ENCODE peak calls at places on chromosomes 11 and 22, in nine cellular contexts. F is transverse colon; S is A549; I is CD4-positive, alpha-beta memory T cell; B is lung; D is naive thymus-derived CD4-positive, alpha-beta T cell; J is heart left ventricle; N is foreskin keratinocyte; U is OCI-LY7. V is an unnamed sample. For H3K4me1, the result is how much of the 10 kb centered on the place peaks cover.

GRCh38 chr22:40533712-40534378 is 102.7 kb downstream of the MRTFA start:
- DNase-seq in B (no peak), S (peak), U (peak), D (peak), F (peak), I (peak), N (peak), J (no peak), V (peak)

GRCh38 chr11:63212742-63213141 is 30.7 kb downstream of the SLC22A25 start:
- DNase-seq in U (peak), S (peak), B (no peak), J (no peak), I (peak), F (no peak), N (no peak), D (peak), V (no peak)

GRCh38 chr11:118929496-118930151 is 3.9 kb upstream of the BCL9L start:
- DNase-seq in B (peak), J (peak), I (peak), D (peak), U (peak), S (peak), N (no peak), F (peak), V (peak)

GRCh38 chr11:122863704-122864326 is 18.7 kb upstream of the JHY start:
- DNase-seq in D (peak), S (peak), U (peak), J (no peak), B (no peak), N (no peak), I (peak), F (peak), V (no peak)

GRCh38 chr11:926341-926916 is 759 bp downstream of the AP2A2 start:
- DNase-seq in B (peak), I (no peak), U (no peak), J (peak), N (no peak), D (no peak), F (peak), S (peak), V (no peak)

GRCh38 chr11:78961938-78962701 is 387.5 kb upstream of the NARS2 start:
- DNase-seq in D (no peak), N (no peak), I (no peak), F (no peak), B (no peak), S (no peak), J (no peak), U (no peak), V (no peak)

GRCh38 chr11:3128356-3129180 is 36.5 kb downstream of the OSBPL5 start:
- DNase-seq in D (no peak), J (peak), S (no peak), U (no peak), F (no peak), I (no peak), N (no peak), B (no peak), V (no peak)

GRCh38 chr11:8287297-8288070 is 23.8 kb upstream of the LMO1 start:
- DNase-seq in N (no peak), U (no peak), I (no peak), J (no peak), S (no peak), B (no peak), F (no peak), D (no peak), V (no peak)

GRCh38 chr11:19493446-19493845 is 219.2 kb upstream of the NAV2 start:
- DNase-seq in F (no peak), U (peak), B (no peak), N (no peak), J (no peak), I (no peak), D (no peak), S (no peak), V (no peak)

GRCh38 chr11:65505434-65506315 is 6.8 kb downstream of the MALAT1 start:
- DNase-seq in U (peak), B (no peak), S (peak), D (no peak), I (peak), F (no peak), J (peak), N (no peak), V (no peak)

GRCh38 chr22:27766679-27767078 is 34.9 kb downstream of the MN1 start:
- DNase-seq in D (no peak), S (no peak), J (no peak), U (no peak), N (no peak), I (no peak), B (no peak), F (no peak), V (no peak)

GRCh38 chr11:87150936-87151335 is 113.2 kb downstream of the TMEM135 start:
- DNase-seq in S (no peak), I (no peak), D (no peak), N (no peak), B (no peak), U (no peak), F (no peak), J (no peak), V (no peak)

DNA sequence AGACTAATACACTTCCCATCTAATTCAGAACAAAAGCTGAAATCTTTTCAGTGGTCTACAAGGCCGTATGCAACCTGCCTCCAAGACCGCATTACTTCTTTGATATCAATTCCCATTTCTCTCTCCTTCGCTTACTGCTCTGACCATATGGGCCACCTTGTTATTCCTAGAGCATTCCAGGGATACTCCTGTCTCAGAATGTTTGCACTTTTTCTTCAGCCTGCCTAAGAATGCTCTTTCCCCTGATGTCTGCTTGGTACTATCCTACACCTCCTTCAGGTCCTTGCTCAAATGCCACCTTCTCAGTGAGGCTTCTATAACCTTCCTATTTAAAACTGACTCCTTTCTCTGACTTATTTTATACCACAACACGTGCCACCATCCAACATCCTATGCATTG is 71.2 kb downstream of the MAML2 start:
- DNase-seq in B (no peak), S (no peak), U (no peak), N (no peak), J (no peak), I (no peak), F (no peak), D (no peak), V (no peak)
- H3K4me1 ChIP-seq in B (under half), S (under half), U (under half), N (under half), J (under half), I (under half), F (under half), D (under half), V (under half)

GRCh38 chr22:38067028-38067415 is 9.8 kb downstream of the PICK1 start:
- DNase-seq in U (no peak), D (no peak), I (no peak), S (no peak), F (no peak), B (no peak), J (peak), N (no peak), V (no peak)

GRCh38 chr22:38067771-38068360 is 10.7 kb downstream of the PICK1 start:
- DNase-seq in I (no peak), S (no peak), D (no peak), U (no peak), J (no peak), N (no peak), B (no peak), F (no peak), V (no peak)

GRCh38 chr22:38062782-38063181 is 5.6 kb downstream of the PICK1 start:
- DNase-seq in F (peak), D (no peak), S (no peak), B (no peak), N (no peak), U (no peak), J (no peak), I (no peak), V (no peak)

GRCh38 chr22:38066381-38067027 is 9.3 kb downstream of the PICK1 start:
- DNase-seq in N (no peak), B (no peak), I (no peak), J (no peak), U (no peak), F (no peak), D (no peak), S (no peak), V (no peak)

DNA sequence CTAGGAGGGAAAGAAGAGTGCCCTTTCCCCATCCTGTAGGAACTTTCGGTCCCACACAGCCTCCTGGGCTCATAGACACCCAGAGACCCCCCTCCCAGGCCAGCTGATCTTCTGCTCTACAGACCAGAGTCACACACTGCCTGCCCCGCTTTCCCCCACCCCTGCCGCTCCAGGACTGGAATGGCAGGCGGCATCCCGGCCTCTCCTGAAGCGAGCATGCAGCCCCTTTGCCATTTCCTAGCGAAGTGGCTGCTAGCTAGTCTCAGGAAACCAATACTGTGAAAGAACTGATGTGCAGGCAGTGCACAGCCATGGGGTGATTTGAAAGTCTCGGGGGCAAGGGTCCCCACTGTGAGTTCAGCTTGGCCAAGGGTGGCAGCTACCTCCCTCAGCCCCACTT is 8.3 kb downstream of the PICK1 start:
- DNase-seq in J (no peak), D (no peak), I (no peak), S (no peak), N (no peak), F (no peak), B (no peak), U (no peak), V (no peak)
- H3K27ac ChIP-seq in J (no peak), D (no peak), I (no peak), S (no peak), N (no peak), F (no peak), B (no peak), U (no peak), V (no peak)

DNA sequence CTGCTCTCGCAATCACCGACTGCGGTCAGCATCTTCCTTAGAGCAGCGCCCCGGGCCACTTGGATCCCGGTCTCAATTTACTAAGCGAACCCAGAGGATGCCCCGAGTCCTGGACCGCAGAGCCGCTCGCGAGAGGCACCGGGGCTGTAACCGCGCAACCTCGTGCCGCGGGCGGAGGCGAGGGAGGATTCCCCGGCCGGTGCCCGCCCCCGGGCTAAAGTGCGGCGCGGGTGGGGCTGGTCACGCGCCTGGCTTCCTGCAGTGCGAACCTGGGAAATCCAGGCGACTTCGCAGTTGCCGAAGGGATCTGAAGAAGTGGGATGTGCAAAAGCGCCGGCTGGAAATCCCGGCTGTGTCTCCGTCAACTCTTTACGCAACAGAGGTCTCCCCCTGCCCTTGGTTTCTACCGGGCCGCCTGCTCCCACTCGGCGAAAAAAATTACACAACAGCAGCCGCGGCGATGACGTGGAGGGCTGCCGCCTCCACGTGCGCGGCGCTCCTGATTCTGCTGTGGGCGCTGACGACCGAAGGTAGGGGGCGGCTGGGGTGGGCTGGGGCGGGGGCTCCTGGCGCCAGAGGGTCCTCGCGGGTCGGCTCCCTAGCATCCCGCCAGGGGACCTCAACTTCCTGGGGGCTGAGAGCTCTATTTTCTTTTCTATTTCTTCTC is at the start of gene NCR3LG1:
- DNase-seq in F (peak), S (peak), J (peak), U (peak), D (peak), B (peak), I (peak), N (no peak), V (peak)
- H3K4me1 ChIP-seq in F (under half), S (under half), J (under half), U (under half), D (under half), B (under half), I (under half), N (under half), V (under half)

GRCh38 chr22:36953239-36954080 is 40.0 kb downstream of the CSF2RB start:
- DNase-seq in U (no peak), J (no peak), B (no peak), N (no peak), F (no peak), S (no peak), D (no peak), I (no peak), V (no peak)

GRCh38 chr22:36958366-36958765 is 44.9 kb downstream of the CSF2RB start:
- DNase-seq in F (no peak), I (no peak), S (no peak), N (no peak), B (no peak), U (no peak), J (no peak), D (no peak), V (no peak)

GRCh38 chr22:36954251-36955014 is 41.0 kb downstream of the CSF2RB start:
- DNase-seq in B (no peak), J (no peak), F (no peak), I (no peak), U (no peak), D (no peak), S (no peak), N (no peak), V (no peak)

GRCh38 chr22:36951746-36952145 is 38.3 kb downstream of the CSF2RB start:
- DNase-seq in U (no peak), I (no peak), F (no peak), S (no peak), N (no peak), J (no peak), D (no peak), B (no peak), V (no peak)

DNA sequence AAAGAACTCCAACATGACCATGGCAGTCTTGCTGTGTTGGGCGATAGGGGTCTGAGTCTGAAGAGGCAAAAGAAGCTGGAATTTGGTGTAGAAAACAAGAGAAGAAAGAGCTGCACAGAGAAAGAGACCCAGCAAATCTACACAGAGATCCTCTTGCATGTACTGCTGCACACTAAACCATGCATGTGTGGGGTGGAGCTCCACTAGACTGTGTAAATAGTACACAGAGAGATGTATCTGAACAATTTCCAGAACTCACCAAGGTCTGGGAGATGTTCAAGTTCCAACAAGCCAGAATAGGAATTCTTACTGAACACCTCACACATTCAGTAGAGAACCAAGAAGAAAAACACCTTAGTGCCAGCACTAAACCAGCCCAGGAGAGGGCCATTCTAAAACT is 42.3 kb downstream of the CSF2RB start:
- DNase-seq in F (no peak), J (no peak), U (no peak), N (peak), D (no peak), I (no peak), S (no peak), B (no peak), V (no peak)
- H3K27ac ChIP-seq in F (no peak), J (no peak), U (no peak), N (no peak), D (no peak), I (no peak), S (no peak), B (no peak), V (no peak)

GRCh38 chr11:124442847-124443246 is 2.6 kb downstream of the OR8B8 start:
- DNase-seq in J (no peak), B (no peak), N (no peak), D (no peak), U (no peak), F (no peak), S (no peak), I (no peak), V (no peak)

GRCh38 chr11:124441081-124441480 is 4.4 kb downstream of the OR8B8 start:
- DNase-seq in J (no peak), I (no peak), D (no peak), S (no peak), F (no peak), U (no peak), B (no peak), N (no peak), V (no peak)

GRCh38 chr11:124442442-124442841 is 3.1 kb downstream of the OR8B8 start:
- DNase-seq in S (no peak), N (no peak), B (no peak), J (no peak), D (no peak), U (no peak), I (no peak), F (no peak), V (no peak)

GRCh38 chr11:124441519-124441918 is 4.0 kb downstream of the OR8B8 start:
- DNase-seq in U (no peak), F (no peak), I (no peak), D (no peak), S (no peak), J (no peak), N (no peak), B (no peak), V (no peak)

GRCh38 chr11:124440608-124441007 is 4.9 kb downstream of the OR8B8 start:
- DNase-seq in J (no peak), U (no peak), F (no peak), B (no peak), S (no peak), N (no peak), I (no peak), D (no peak), V (no peak)
- H3K4me1 ChIP-seq in J (under half), U (under half), F (under half), B (under half), S (under half), N (under half), I (under half), D (under half), V (under half)